ENCODE peak calls at places on chromosomes 4 and X, in four cellular contexts. F is HEK293T, Z is K562, D is HepG2. K is an unnamed sample.
A peak's percentile ranks its signal among the peaks of the same experiment; 100 is the strongest.

GRCh38 chr4:95165926-95166524 is 382.7 kb downstream of the UNC5C start:
- DNase-seq in F (peak; percentile 51), Z (peak; percentile 41), D (peak; percentile 54), K (no peak)

GRCh38 chr4:27381806-27382205 is 521.2 kb downstream of the STIM2 start:
- DNase-seq in F (no peak), Z (no peak), D (no peak), K (no peak)

GRCh38 chr4:76377922-76378321 is 43.0 kb downstream of the CCDC158 start:
- DNase-seq in F (peak; percentile 61), Z (peak; percentile 37), D (peak; percentile 44), K (peak; percentile 54)

GRCh38 chr4:79514637-79515320 is 106.8 kb upstream of the GK2 start:
- DNase-seq in F (no peak), Z (no peak), D (no peak), K (no peak)

GRCh38 chr4:147103403-147103946 is 157.8 kb upstream of the TTC29 start:
- DNase-seq in F (no peak), Z (no peak), D (no peak), K (no peak)

GRCh38 chr4:3079694-3080123 is 5.2 kb downstream of the HTT start:
- DNase-seq in F (no peak), Z (no peak), D (no peak), K (no peak)

GRCh38 chr4:122577808-122578781 is 42.8 kb downstream of the IL21 start:
- DNase-seq in F (peak; percentile 60), Z (peak; percentile 66), D (peak; percentile 41), K (peak; percentile 63)

GRCh38 chr4:30722916-30723270 is 2.7 kb downstream of the PCDH7 start:
- DNase-seq in F (no peak), Z (no peak), D (no peak), K (peak; percentile 20)

GRCh38 chrX:22389544-22390243 is 117.0 kb downstream of the CBLL2 start:
- DNase-seq in F (peak; percentile 16), Z (no peak), D (no peak), K (no peak)

GRCh38 chrX:82742351-82742750 is 765.7 kb upstream of the POU3F4 start:
- DNase-seq in F (no peak), Z (no peak), D (no peak), K (no peak)

GRCh38 chrX:87067795-87068194 is 449.8 kb upstream of the KLHL4 start:
- DNase-seq in F (no peak), Z (no peak), D (no peak), K (no peak)

GRCh38 chr4:103402198-103402597 is 204.1 kb upstream of the CENPE start:
- DNase-seq in F (no peak), Z (no peak), D (no peak), K (no peak)

GRCh38 chr4:14719053-14719452 is 283.2 kb upstream of the CPEB2 start:
- DNase-seq in F (no peak), Z (no peak), D (no peak), K (no peak)

GRCh38 chrX:9707306-9708015 is 58.2 kb downstream of the GPR143 start:
- DNase-seq in F (no peak), Z (no peak), D (no peak), K (no peak)

GRCh38 chr4:166957451-166957850 is 276.8 kb downstream of the SPOCK3 start:
- DNase-seq in F (no peak), Z (no peak), D (no peak), K (no peak)

GRCh38 chr4:81631958-81632439 is 160.3 kb upstream of the RASGEF1B start:
- DNase-seq in F (peak; percentile 18), Z (peak; percentile 9), D (peak; percentile 49), K (no peak)

GRCh38 chr4:16045687-16046086 is 38.1 kb downstream of the PROM1 start:
- DNase-seq in F (no peak), Z (no peak), D (no peak), K (no peak)

GRCh38 chrX:153974726-153975286 is 2.3 kb downstream of the TMEM187 start:
- DNase-seq in F (no peak), Z (no peak), D (peak; percentile 67), K (no peak)

GRCh38 chr4:112421911-112422310 is 94.1 kb downstream of the NEUROG2 start:
- DNase-seq in F (no peak), Z (no peak), D (no peak), K (no peak)

GRCh38 chr4:77734928-77735327 is 84.2 kb downstream of the CNOT6L start:
- DNase-seq in F (no peak), Z (peak; percentile 17), D (peak; percentile 71), K (no peak)

GRCh38 chrX:11341274-11342256 is 48.4 kb downstream of the AMELX start:
- DNase-seq in F (no peak), Z (peak; percentile 44), D (no peak), K (no peak)

GRCh38 chrX:103413981-103414380 is 37.6 kb downstream of the BEX3 start:
- DNase-seq in F (no peak), Z (no peak), D (no peak), K (no peak)

GRCh38 chrX:41014776-41015175 is 70.5 kb upstream of the USP9X start:
- DNase-seq in F (no peak), Z (no peak), D (no peak), K (no peak)
- TF ChIP-seq ELF4 in F (no peak), Z (no peak), D (no peak), K (no peak)

GRCh38 chrX:14801136-14801535 is 71.7 kb downstream of the FANCB start:
- DNase-seq in F (no peak), Z (no peak), D (no peak), K (no peak)

GRCh38 chrX:14798805-14799397 is 74.0 kb downstream of the FANCB start:
- DNase-seq in F (no peak), Z (no peak), D (no peak), K (no peak)

DNA sequence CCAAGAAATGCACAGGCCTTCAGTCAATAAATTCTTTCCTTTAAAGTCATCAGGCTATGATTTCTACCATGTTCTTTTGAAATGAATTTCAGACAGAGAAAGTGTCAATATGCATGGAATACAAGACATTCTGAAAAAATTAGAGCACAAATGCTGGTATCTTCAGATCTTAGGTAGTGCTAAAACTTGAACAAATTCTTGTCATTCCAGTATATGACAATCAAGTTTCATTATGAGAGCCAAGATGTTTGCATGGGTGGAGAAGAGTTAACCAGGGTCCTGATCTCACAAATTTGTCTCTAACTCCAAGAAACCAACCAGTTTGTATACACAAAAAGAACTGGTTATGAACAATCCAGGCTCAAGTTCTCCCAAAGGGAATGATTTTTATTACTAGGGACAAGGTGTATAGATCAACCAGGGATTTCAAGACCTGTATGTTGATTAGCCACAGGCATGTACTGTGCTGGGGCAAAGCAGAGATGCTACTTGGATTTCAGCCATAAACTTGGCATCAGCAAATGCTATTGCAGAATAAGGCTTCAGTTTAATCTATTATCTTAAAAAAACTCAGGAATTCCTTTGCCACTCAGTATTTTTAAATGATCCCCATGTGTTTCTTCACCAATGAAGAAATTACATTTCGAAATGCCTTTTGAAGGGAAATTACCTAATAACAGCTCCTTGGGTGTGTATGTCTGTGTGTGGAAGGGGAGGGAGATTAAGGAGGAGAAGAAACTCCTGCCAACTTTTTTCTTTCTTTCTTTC is 69.7 kb downstream of the FANCB start:
- DNase-seq in F (no peak), Z (no peak), D (no peak), K (no peak)
- TF ChIP-seq ELF4 in F (no peak), Z (no peak), D (no peak), K (no peak)

DNA sequence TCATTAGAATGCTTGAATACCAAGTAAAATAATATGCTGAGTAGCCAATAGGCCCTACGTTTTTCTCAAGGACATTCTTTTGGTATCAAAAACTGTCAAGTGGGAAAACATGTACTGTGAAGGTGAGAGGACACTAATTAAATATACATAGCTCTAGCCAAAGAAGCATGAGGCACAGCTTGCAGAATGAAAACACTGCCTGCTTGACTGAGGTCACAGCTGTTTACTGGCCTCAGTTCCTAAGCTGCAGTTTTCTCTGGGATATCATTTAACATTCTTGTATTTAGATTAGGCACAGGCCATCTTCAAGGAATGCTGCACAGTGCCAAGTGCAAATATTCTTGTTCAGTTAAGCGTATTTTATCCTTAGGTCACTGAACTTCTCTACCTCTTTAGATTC is 78.6 kb downstream of the NAP1L3 start:
- DNase-seq in F (no peak), Z (no peak), D (no peak), K (no peak)
- TF ChIP-seq ELF4 in F (no peak), Z (no peak), D (no peak), K (no peak)

GRCh38 chr4:577499-578450 is 1.7 kb upstream of the TMEM271 start:
- DNase-seq in F (no peak), Z (no peak), D (peak; percentile 18), K (peak; percentile 70)
- TF ChIP-seq ELF4 in F (no peak), Z (no peak), D (no peak), K (no peak)

GRCh38 chr4:818106-818921 is 7.6 kb downstream of the CPLX1 start:
- DNase-seq in F (no peak), Z (no peak), D (no peak), K (no peak)

GRCh38 chr4:821631-822030 is 4.3 kb downstream of the CPLX1 start:
- DNase-seq in F (no peak), Z (no peak), D (no peak), K (no peak)

GRCh38 chr4:821181-821591 is 4.7 kb downstream of the CPLX1 start:
- DNase-seq in F (no peak), Z (no peak), D (no peak), K (no peak)

GRCh38 chr4:820230-821172 is 5.4 kb downstream of the CPLX1 start:
- DNase-seq in F (no peak), Z (no peak), D (no peak), K (no peak)

DNA sequence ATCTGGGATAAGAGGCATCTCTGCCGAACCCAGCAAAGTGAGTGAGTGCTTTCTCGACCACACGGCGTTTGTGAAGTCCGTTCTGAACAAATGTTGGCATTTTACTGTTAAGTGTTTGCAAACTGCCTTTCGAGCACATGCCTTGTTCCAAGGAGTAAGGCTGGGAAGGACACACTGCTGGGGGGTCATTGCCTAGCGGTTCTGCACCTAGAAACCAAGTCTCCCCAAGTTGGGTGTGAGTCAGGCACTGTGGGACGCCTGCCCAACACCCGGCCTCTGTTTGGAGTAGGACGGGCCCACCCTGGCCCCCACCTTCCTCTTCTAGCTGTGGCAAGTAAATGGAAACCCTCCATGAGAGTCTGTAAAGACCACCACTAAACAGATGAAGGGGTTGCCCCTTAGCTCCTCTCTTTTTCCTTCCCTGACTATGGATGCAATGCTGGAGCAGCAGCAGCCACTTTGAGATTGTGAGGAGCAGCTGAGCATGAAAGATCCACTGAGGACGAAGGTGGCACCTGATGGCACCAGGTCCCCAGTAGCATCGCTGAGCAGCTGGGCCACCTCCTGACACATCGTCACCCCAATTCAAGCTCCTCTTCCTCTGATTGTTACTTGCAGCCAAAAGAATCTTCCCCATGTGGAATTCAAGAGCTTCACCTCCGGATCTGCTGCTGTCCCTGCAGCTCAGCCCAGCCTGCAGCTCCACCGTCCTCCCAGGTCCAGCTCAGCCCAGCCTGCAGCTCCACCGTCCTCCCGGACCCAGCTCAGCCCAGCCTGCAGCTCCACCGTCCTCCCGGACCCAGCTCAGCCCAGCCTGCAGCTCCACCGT is 6.3 kb downstream of the CPLX1 start:
- DNase-seq in F (no peak), Z (no peak), D (no peak), K (no peak)
- TF ChIP-seq ELF4 in F (no peak), Z (no peak), D (no peak), K (no peak)

GRCh38 chr4:32700838-32701237 is 1980.7 kb downstream of the PCDH7 start:
- DNase-seq in F (no peak), Z (no peak), D (peak; percentile 81), K (no peak)
- TF ChIP-seq ELF4 in F (no peak), Z (no peak), D (no peak), K (no peak)